ENCODE peak calls at places on chromosomes 3 and 15, in four cellular contexts. V is Calu3, M is progenitor cell of endocrine pancreas, R is fibroblast of the aortic adventitia. D is an unnamed sample.

GRCh38 chr3:135627057-135627456 is 338.5 kb upstream of the PPP2R3A start:
- DNase-seq in V (no peak), M (no peak), R (no peak), D (no peak)

GRCh38 chr15:35911052-35911780 is 365.3 kb upstream of the DPH6 start:
- DNase-seq in V (no peak), M (no peak), R (no peak), D (no peak)

GRCh38 chr15:29124581-29125381 is 144.8 kb downstream of the NSMCE3 start:
- DNase-seq in V (no peak), M (no peak), R (no peak), D (no peak)

GRCh38 chr15:58704155-58704825 is 45.2 kb downstream of the ADAM10 start:
- DNase-seq in V (no peak), M (no peak), R (peak; percentile 21), D (no peak)

GRCh38 chr3:63030666-63031065 is 155.4 kb upstream of the CADPS start:
- DNase-seq in V (no peak), M (no peak), R (no peak), D (no peak)

GRCh38 chr15:63938486-63939061 is 104.8 kb upstream of the HERC1 start:
- DNase-seq in V (no peak), M (no peak), R (no peak), D (no peak)

GRCh38 chr3:31725568-31725967 is 192.8 kb downstream of the STT3B start:
- DNase-seq in V (no peak), M (no peak), R (no peak), D (no peak)

GRCh38 chr15:91055548-91056331 is 33.3 kb upstream of the VPS33B start:
- DNase-seq in V (peak; percentile 81), M (peak; percentile 43), R (peak; percentile 69), D (no peak)

GRCh38 chr3:41819200-41819599 is 142.7 kb downstream of the ULK4 start:
- DNase-seq in V (no peak), M (no peak), R (no peak), D (no peak)

GRCh38 chr15:22780267-22780666 is 6.2 kb upstream of the NIPA1 start:
- DNase-seq in V (no peak), M (no peak), R (peak; percentile 38), D (no peak)

GRCh38 chr3:23749589-23749988 is 56.2 kb upstream of the UBE2E1 start:
- DNase-seq in V (no peak), M (no peak), R (no peak), D (no peak)

GRCh38 chr3:41848745-41849574 is 112.9 kb downstream of the ULK4 start:
- DNase-seq in V (no peak), M (no peak), R (no peak), D (no peak)

GRCh38 chr15:27889258-27889657 is 209.9 kb downstream of the OCA2 start:
- DNase-seq in V (no peak), M (no peak), R (no peak), D (no peak)

GRCh38 chr15:83287541-83288027 is 3.1 kb upstream of the BNC1 start:
- DNase-seq in V (no peak), M (no peak), R (peak; percentile 98), D (no peak)

GRCh38 chr3:14524311-14524711 is 15.8 kb downstream of the GRIP2 start:
- DNase-seq in V (peak; percentile 31), M (no peak), R (no peak), D (peak; percentile 13)

GRCh38 chr15:41827290-41827879 is 507 bp upstream of the JMJD7 start:
- DNase-seq in V (no peak), M (no peak), R (no peak), D (peak; percentile 43)

GRCh38 chr15:37098468-37099320 is 1.7 kb downstream of the MEIS2 start:
- DNase-seq in V (peak; percentile 13), M (no peak), R (no peak), D (peak; percentile 74)

GRCh38 chr15:66703540-66703941 is 1.5 kb downstream of the SMAD6 start:
- DNase-seq in V (no peak), M (no peak), R (no peak), D (no peak)

GRCh38 chr3:44976002-44976815 is at the start of the genes EXOSC7 and ZDHHC3:
- DNase-seq in V (peak; percentile 80), M (peak; percentile 68), R (peak; percentile 80), D (peak; percentile 87)

D was measured in ovary.